ENCODE peak calls at places on chromosomes 4 and X, in five cellular contexts. One of them, this sample, is unnamed.
A peak's percentile ranks its signal among the peaks of the same experiment; 100 is the strongest.

GRCh38 chrX:53714580-53715335 is 28.2 kb upstream of the HUWE1 start:
- DNase-seq in AG09309: no peak
- DNase-seq in GM03348: no peak
- DNase-seq in WERI-Rb-1: no peak
- DNase-seq in A673: no peak
- DNase-seq in this sample: no peak

GRCh38 chr4:153564630-153565525 is 98.7 kb downstream of the TMEM131L start:
- DNase-seq in AG09309: no peak
- DNase-seq in GM03348: peak; percentile 22
- DNase-seq in WERI-Rb-1: peak; percentile 55
- DNase-seq in A673: peak; percentile 54
- DNase-seq in this sample: no peak

GRCh38 chrX:24145340-24146186 is 4.0 kb upstream of the ZFX start:
- DNase-seq in AG09309: peak; percentile 27
- DNase-seq in GM03348: peak; percentile 27
- DNase-seq in WERI-Rb-1: no peak
- DNase-seq in A673: peak; percentile 37
- DNase-seq in this sample: no peak

GRCh38 chr4:32440391-32440790 is 1720.2 kb downstream of the PCDH7 start:
- DNase-seq in AG09309: no peak
- DNase-seq in GM03348: no peak
- DNase-seq in WERI-Rb-1: peak; percentile 69
- DNase-seq in A673: no peak
- DNase-seq in this sample: no peak

GRCh38 chr4:127632420-127633403 is at the start of gene INTU:
- DNase-seq in AG09309: peak; percentile 84
- DNase-seq in GM03348: peak; percentile 94
- DNase-seq in WERI-Rb-1: peak; percentile 96
- DNase-seq in A673: peak; percentile 97
- DNase-seq in this sample: peak; percentile 92

GRCh38 chr4:100539706-100540105 is 21.9 kb upstream of the EMCN start:
- DNase-seq in AG09309: no peak
- DNase-seq in GM03348: no peak
- DNase-seq in WERI-Rb-1: no peak
- DNase-seq in A673: no peak
- DNase-seq in this sample: no peak

GRCh38 chr4:78551420-78552351 is at the start of gene ANXA3:
- DNase-seq in AG09309: no peak
- DNase-seq in GM03348: peak; percentile 45
- DNase-seq in WERI-Rb-1: peak; percentile 15
- DNase-seq in A673: no peak
- DNase-seq in this sample: no peak

GRCh38 chr4:142475663-142476062 is 370.4 kb downstream of the INPP4B start:
- DNase-seq in AG09309: no peak
- DNase-seq in GM03348: no peak
- DNase-seq in WERI-Rb-1: no peak
- DNase-seq in A673: no peak
- DNase-seq in this sample: no peak

GRCh38 chr4:150119492-150119891 is 41.2 kb downstream of the DCLK2 start:
- DNase-seq in AG09309: no peak
- DNase-seq in GM03348: peak; percentile 53
- DNase-seq in WERI-Rb-1: no peak
- DNase-seq in A673: no peak
- DNase-seq in this sample: no peak

GRCh38 chr4:181659202-181659601 is 584.0 kb upstream of the TENM3 start:
- DNase-seq in AG09309: no peak
- DNase-seq in GM03348: no peak
- DNase-seq in WERI-Rb-1: no peak
- DNase-seq in A673: peak; percentile 15
- DNase-seq in this sample: no peak

GRCh38 chr4:149645790-149646189 is 169.9 kb downstream of the IQCM start:
- DNase-seq in AG09309: no peak
- DNase-seq in GM03348: no peak
- DNase-seq in WERI-Rb-1: peak; percentile 16
- DNase-seq in A673: peak; percentile 28
- DNase-seq in this sample: no peak

GRCh38 chrX:79506001-79506400 is 138.9 kb upstream of the ITM2A start:
- DNase-seq in AG09309: no peak
- DNase-seq in GM03348: no peak
- DNase-seq in WERI-Rb-1: no peak
- DNase-seq in A673: no peak
- DNase-seq in this sample: no peak

GRCh38 chr4:25108556-25108955 is 51.7 kb downstream of the SEPSECS start:
- DNase-seq in AG09309: no peak
- DNase-seq in GM03348: no peak
- DNase-seq in WERI-Rb-1: no peak
- DNase-seq in A673: no peak
- DNase-seq in this sample: no peak

GRCh38 chr4:121072080-121072835 is at the start of gene NDNF:
- DNase-seq in AG09309: no peak
- DNase-seq in GM03348: peak; percentile 73
- DNase-seq in WERI-Rb-1: peak; percentile 69
- DNase-seq in A673: peak; percentile 76
- DNase-seq in this sample: no peak

GRCh38 chrX:150887906-150888465 is 10.5 kb downstream of the CD99L2 start:
- DNase-seq in AG09309: no peak
- DNase-seq in GM03348: no peak
- DNase-seq in WERI-Rb-1: no peak
- DNase-seq in A673: no peak
- DNase-seq in this sample: no peak

GRCh38 chr4:56972832-56973231 is 4.6 kb downstream of the NOA1 start:
- DNase-seq in AG09309: no peak
- DNase-seq in GM03348: no peak
- DNase-seq in WERI-Rb-1: no peak
- DNase-seq in A673: no peak
- DNase-seq in this sample: no peak

GRCh38 chr4:107391630-107392028 is 328.4 kb downstream of the PAPSS1 start:
- DNase-seq in AG09309: peak; percentile 11
- DNase-seq in GM03348: peak; percentile 36
- DNase-seq in WERI-Rb-1: no peak
- DNase-seq in A673: no peak
- DNase-seq in this sample: no peak